ENCODE peak calls at places on chromosomes 4 and X, in eight cellular contexts. A is uterus; O is HCT116; I is right cardiac atrium; B is osteoblast; H is naive thymus-derived CD4-positive, alpha-beta T cell; S is dorsolateral prefrontal cortex; G is K562. L is an unnamed sample.

GRCh38 chr4:15344041-15344440 is 83.8 kb upstream of the C1QTNF7 start:
- DNase-seq in H (no peak), O (no peak), G (no peak), I (no peak), B (no peak), A (no peak), S (no peak), L (peak; percentile 96)

GRCh38 chr4:15395342-15395741 is 32.5 kb upstream of the C1QTNF7 start:
- DNase-seq in H (no peak), S (no peak), G (no peak), I (no peak), O (no peak), A (no peak), B (no peak), L (no peak)

GRCh38 chr4:16140520-16141249 is 56.9 kb upstream of the PROM1 start:
- DNase-seq in B (peak; percentile 74), O (peak; percentile 75), H (no peak), S (no peak), G (no peak), I (no peak), A (no peak), L (peak; percentile 90)

GRCh38 chr4:55347610-55348228 is 1.7 kb downstream of the SRD5A3 start:
- DNase-seq in B (peak; percentile 22), G (peak; percentile 55), I (no peak), O (no peak), H (no peak), A (no peak), S (no peak), L (no peak)

GRCh38 chrX:119512145-119512800 is 44.0 kb downstream of the SLC25A5 start:
- DNase-seq in O (peak; percentile 48), A (peak; percentile 24), G (peak; percentile 80), S (no peak), I (peak; percentile 69), H (no peak), B (peak; percentile 87), L (peak; percentile 67)

GRCh38 chr4:153483432-153484418 is 17.6 kb downstream of the TMEM131L start:
- DNase-seq in B (no peak), H (no peak), I (no peak), A (no peak), S (no peak), O (no peak), G (no peak), L (peak; percentile 59)

GRCh38 chr4:87196146-87196545 is 24.3 kb downstream of the KLHL8 start:
- DNase-seq in G (no peak), O (no peak), B (no peak), H (no peak), S (no peak), A (no peak), I (no peak), L (no peak)

GRCh38 chr4:41525129-41525528 is 12.8 kb upstream of the LIMCH1 start:
- DNase-seq in G (no peak), O (peak; percentile 64), A (no peak), I (no peak), H (no peak), B (no peak), S (no peak), L (peak; percentile 42)

GRCh38 chr4:53640576-53641459 is 49.5 kb upstream of the LNX1 start:
- DNase-seq in H (no peak), G (no peak), I (no peak), B (no peak), S (no peak), A (no peak), O (no peak), L (no peak)

GRCh38 chrX:21944136-21944615 is 3.7 kb downstream of the SMS start:
- DNase-seq in G (no peak), I (no peak), S (no peak), B (no peak), H (no peak), A (no peak), O (no peak), L (no peak)

GRCh38 chr4:24392613-24393012 is 191.7 kb downstream of the DHX15 start:
- DNase-seq in S (no peak), A (no peak), H (no peak), B (no peak), O (no peak), G (no peak), I (no peak), L (no peak)

GRCh38 chrX:17769701-17770269 is 32.5 kb downstream of the SCML1 start:
- DNase-seq in G (no peak), A (no peak), O (no peak), B (no peak), I (no peak), S (no peak), H (peak; percentile 23), L (no peak)

GRCh38 chrX:135484636-135485289 is 35.7 kb upstream of the INTS6L start:
- DNase-seq in I (no peak), B (no peak), G (peak; percentile 56), A (peak; percentile 15), O (peak; percentile 21), S (no peak), H (peak; percentile 38), L (peak; percentile 62)

GRCh38 chrX:27078371-27078770 is 384.8 kb downstream of the PPP4R3C start:
- DNase-seq in O (no peak), H (no peak), I (no peak), G (no peak), B (no peak), S (no peak), A (no peak), L (no peak)

GRCh38 chr4:170497729-170498128 is 408.0 kb upstream of the AADAT start:
- DNase-seq in O (no peak), S (no peak), B (no peak), A (no peak), H (no peak), I (no peak), G (no peak), L (no peak)

GRCh38 chr4:133969202-133969873 is 232.3 kb downstream of the PABPC4L start:
- DNase-seq in I (peak; percentile 83), O (no peak), A (no peak), H (no peak), S (no peak), B (no peak), G (peak; percentile 7), L (peak; percentile 67)

GRCh38 chrX:8037593-8038348 is 110.6 kb upstream of the PNPLA4 start:
- DNase-seq in H (no peak), B (no peak), S (no peak), O (no peak), A (no peak), I (no peak), G (no peak), L (peak; percentile 49)

GRCh38 chr4:33107813-33108212 is 2387.6 kb downstream of the PCDH7 start:
- DNase-seq in O (no peak), S (no peak), I (no peak), B (no peak), H (no peak), G (no peak), A (no peak), L (peak; percentile 4)

GRCh38 chrX:153533041-153533565 is 15.7 kb downstream of the ATP2B3 start:
- DNase-seq in H (no peak), I (no peak), G (no peak), B (no peak), A (no peak), S (no peak), O (no peak), L (peak; percentile 20)

GRCh38 chr4:87543835-87544461 is 14.8 kb upstream of the SPARCL1 start:
- DNase-seq in S (no peak), G (peak; percentile 14), H (no peak), A (peak; percentile 61), O (peak; percentile 38), I (peak; percentile 50), B (peak; percentile 74), L (peak; percentile 50)

GRCh38 chr4:72076562-72076961 is 44.8 kb downstream of the NPFFR2 start:
- DNase-seq in H (no peak), B (no peak), I (no peak), G (no peak), O (no peak), S (no peak), A (no peak), L (peak; percentile 2)

GRCh38 chrX:110146521-110146920 is 143.6 kb downstream of the TMEM164 start:
- DNase-seq in B (peak; percentile 58), S (no peak), A (peak; percentile 51), I (no peak), H (peak; percentile 33), O (peak; percentile 8), G (peak; percentile 68), L (peak; percentile 85)

GRCh38 chr4:47705326-47705981 is 132.4 kb downstream of the CORIN start:
- DNase-seq in G (peak; percentile 23), S (no peak), A (no peak), B (no peak), O (no peak), I (no peak), H (no peak), L (peak; percentile 34)
- H3K4me3 ChIP-seq in G (no peak overlapping the region), S (no peak overlapping the region), A (no peak overlapping the region), B (no peak overlapping the region), O (no peak overlapping the region), I (peak overlapping the region; percentile 55), H (no peak overlapping the region), L (no peak overlapping the region)

DNA sequence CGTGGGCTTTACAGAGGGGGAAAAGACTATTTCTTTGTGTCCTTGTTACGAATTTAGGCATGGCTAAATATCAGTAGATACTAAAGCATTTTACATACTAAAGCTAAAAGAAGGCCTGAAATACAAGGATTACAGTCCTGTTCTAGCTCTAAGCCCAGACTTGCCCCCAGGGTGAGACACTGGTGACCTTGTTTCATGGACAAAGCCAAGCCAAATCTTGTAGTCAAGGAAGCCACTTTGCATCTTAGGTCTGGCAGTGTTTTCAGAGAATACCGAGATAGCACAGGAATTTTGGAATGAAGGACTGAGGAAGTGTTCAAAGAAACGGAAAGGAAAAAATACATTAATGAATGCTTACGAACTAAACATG is 733 bp upstream of the G3BP2 start:
- DNase-seq in O (no peak), I (no peak), H (no peak), S (no peak), A (no peak), G (peak; percentile 31), B (peak; percentile 25), L (no peak)
- H3K4me3 ChIP-seq in O (peak overlapping the region; percentile 71), I (peak overlapping the region; percentile 53), H (peak overlapping the region; percentile 91), S (peak overlapping the region; percentile 95), A (peak overlapping the region; percentile 96), G (peak overlapping the region; percentile 94), B (peak overlapping the region; percentile 99), L (peak overlapping the region; percentile 100)

GRCh38 chr4:151788021-151788420 is 27.2 kb upstream of the GATB start:
- DNase-seq in G (no peak), B (no peak), O (no peak), S (no peak), H (no peak), I (no peak), A (no peak), L (no peak)
- H3K4me3 ChIP-seq in G (no peak overlapping the region), B (no peak overlapping the region), O (no peak overlapping the region), S (no peak overlapping the region), H (no peak overlapping the region), I (no peak overlapping the region), A (no peak overlapping the region), L (no peak overlapping the region)

DNA sequence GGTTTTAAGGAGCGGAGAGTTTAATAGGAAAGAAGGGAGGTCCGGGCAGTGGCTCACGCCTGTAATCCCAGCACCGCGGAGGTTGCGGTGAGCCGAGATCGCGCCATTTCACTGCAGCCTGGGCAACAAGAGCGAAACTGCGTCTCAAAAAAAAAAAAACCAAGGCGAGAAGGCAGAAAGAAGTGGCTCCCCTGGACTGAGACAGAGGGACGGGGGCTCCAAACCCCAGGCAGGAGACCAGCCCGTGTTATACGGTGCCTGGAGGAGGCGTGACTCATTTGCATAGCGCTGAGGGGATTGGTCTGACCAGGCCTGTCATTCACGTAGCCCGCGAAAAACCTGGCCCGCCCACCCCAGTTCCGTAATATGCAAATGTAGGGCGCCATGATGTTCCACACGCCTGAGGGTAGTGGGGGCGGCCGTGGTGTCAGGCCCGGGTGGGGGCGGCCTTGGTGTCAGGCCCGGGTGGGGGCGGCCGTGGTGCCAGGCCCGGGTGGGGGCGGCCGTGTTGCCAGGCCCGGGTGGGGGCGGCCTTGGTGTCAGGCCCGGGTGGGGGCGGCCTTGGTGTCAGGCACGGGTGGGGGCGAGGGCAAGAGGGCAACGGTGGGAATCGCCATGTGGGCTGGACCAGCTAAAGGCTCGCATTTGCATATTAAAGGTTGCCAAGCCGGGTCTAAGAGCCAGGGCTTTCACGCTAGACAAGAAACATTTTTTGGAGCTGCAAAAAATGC is 2.1 kb downstream of the PLCXD1 start:
- DNase-seq in A (peak; percentile 91), O (peak; percentile 60), G (peak; percentile 95), S (peak; percentile 69), B (peak; percentile 99), I (peak; percentile 96), H (peak; percentile 85), L (peak; percentile 88)
- H3K4me3 ChIP-seq in A (peak overlapping the region; percentile 51), O (peak overlapping the region; percentile 45), G (peak overlapping the region; percentile 46), S (peak overlapping the region; percentile 64), B (peak overlapping the region; percentile 83), I (peak overlapping the region; percentile 59), H (peak overlapping the region; percentile 61), L (peak overlapping the region; percentile 72)